ENCODE peak calls at places on chromosomes 1 and 21, in six cellular contexts. B is WTC11, L is GM23338, F is K562, R is H1, W is HepG2. X is an unnamed sample.

GRCh38 chr1:170886460-170886859 is 48.9 kb upstream of the MROH9 start:
- DNase-seq in B (no peak), L (no peak), F (no peak), R (no peak), W (no peak), X (no peak)

GRCh38 chr1:36446261-36446660 is 4.0 kb downstream of the OSCP1 start:
- DNase-seq in B (peak; percentile 62), L (peak; percentile 86), F (peak; percentile 65), R (peak; percentile 63), W (peak; percentile 34), X (no peak)

GRCh38 chr1:3945222-3945621 is 45.1 kb upstream of the C1orf174 start:
- DNase-seq in B (no peak), L (no peak), F (no peak), R (no peak), W (no peak), X (no peak)

GRCh38 chr1:32890516-32891240 is 4.4 kb downstream of the HPCA start:
- DNase-seq in B (no peak), L (no peak), F (no peak), R (no peak), W (no peak), X (no peak)

GRCh38 chr1:66769512-66770229 is 17.4 kb downstream of the DYNLT5 start:
- DNase-seq in B (no peak), L (no peak), F (no peak), R (no peak), W (no peak), X (no peak)

GRCh38 chr21:35697321-35697808 is 363.0 kb downstream of the SETD4 start:
- DNase-seq in B (no peak), L (no peak), F (no peak), R (no peak), W (no peak), X (no peak)

GRCh38 chr1:221418346-221418745 is 323.5 kb downstream of the DUSP10 start:
- DNase-seq in B (no peak), L (no peak), F (no peak), R (no peak), W (no peak), X (no peak)

GRCh38 chr1:40802078-40803075 is 18.8 kb downstream of the KCNQ4 start:
- DNase-seq in B (peak; percentile 92), L (peak; percentile 97), F (peak; percentile 100), R (peak; percentile 92), W (peak; percentile 36), X (no peak)

GRCh38 chr1:80779278-80779677 is 1021.5 kb upstream of the ADGRL2 start:
- DNase-seq in B (peak; percentile 22), L (peak; percentile 29), F (no peak), R (no peak), W (no peak), X (no peak)

GRCh38 chr1:23798662-23799142 is 1.9 kb downstream of the GALE start:
- DNase-seq in B (peak; percentile 53), L (peak; percentile 67), F (peak; percentile 43), R (no peak), W (no peak), X (no peak)

GRCh38 chr1:212692774-212693644 is 6.6 kb downstream of the BATF3 start:
- DNase-seq in B (no peak), L (peak; percentile 44), F (no peak), R (no peak), W (no peak), X (no peak)

GRCh38 chr1:210344706-210345105 is 16.0 kb downstream of the HHAT start:
- DNase-seq in B (no peak), L (no peak), F (no peak), R (no peak), W (no peak), X (no peak)

GRCh38 chr1:230696722-230697432 is 17.0 kb downstream of the AGT start:
- DNase-seq in B (no peak), L (no peak), F (no peak), R (no peak), W (no peak), X (no peak)

GRCh38 chr1:201506573-201507567 is at the start of gene CSRP1:
- DNase-seq in B (peak; percentile 49), L (peak; percentile 52), F (peak; percentile 93), R (no peak), W (no peak), X (peak; percentile 39)

GRCh38 chr1:23343246-23344110 is 606 bp downstream of the HNRNPR start:
- DNase-seq in B (peak; percentile 60), L (peak; percentile 57), F (no peak), R (no peak), W (peak; percentile 25), X (no peak)

GRCh38 chr1:116218922-116219321 is 107.7 kb downstream of the MAB21L3 start:
- DNase-seq in B (no peak), L (no peak), F (no peak), R (no peak), W (peak; percentile 14), X (no peak)

GRCh38 chr1:37038703-37039093 is 4.4 kb upstream of the GRIK3 start:
- DNase-seq in B (no peak), L (no peak), F (no peak), R (no peak), W (no peak), X (no peak)

GRCh38 chr1:109997204-109997866 is 12.8 kb downstream of the AHCYL1 start:
- DNase-seq in B (no peak), L (no peak), F (no peak), R (no peak), W (no peak), X (no peak)

GRCh38 chr1:226954337-226954736 is 14.2 kb downstream of the COQ8A start:
- DNase-seq in B (no peak), L (no peak), F (no peak), R (no peak), W (no peak), X (no peak)

GRCh38 chr1:15833069-15833679 is 14.3 kb upstream of the SPEN start:
- DNase-seq in B (no peak), L (peak; percentile 35), F (no peak), R (no peak), W (no peak), X (no peak)
- TF ChIP-seq CREB1 in B (no peak), L (no peak), F (no peak), R (no peak), W (no peak), X (no peak)

GRCh38 chr1:31483012-31483946 is 70.3 kb downstream of the SERINC2 start:
- DNase-seq in B (no peak), L (no peak), F (no peak), R (no peak), W (no peak), X (peak; percentile 58)
- TF ChIP-seq CREB1 in B (no peak), L (no peak), F (no peak), R (no peak), W (peak; percentile 33), X (peak; percentile 61)

DNA sequence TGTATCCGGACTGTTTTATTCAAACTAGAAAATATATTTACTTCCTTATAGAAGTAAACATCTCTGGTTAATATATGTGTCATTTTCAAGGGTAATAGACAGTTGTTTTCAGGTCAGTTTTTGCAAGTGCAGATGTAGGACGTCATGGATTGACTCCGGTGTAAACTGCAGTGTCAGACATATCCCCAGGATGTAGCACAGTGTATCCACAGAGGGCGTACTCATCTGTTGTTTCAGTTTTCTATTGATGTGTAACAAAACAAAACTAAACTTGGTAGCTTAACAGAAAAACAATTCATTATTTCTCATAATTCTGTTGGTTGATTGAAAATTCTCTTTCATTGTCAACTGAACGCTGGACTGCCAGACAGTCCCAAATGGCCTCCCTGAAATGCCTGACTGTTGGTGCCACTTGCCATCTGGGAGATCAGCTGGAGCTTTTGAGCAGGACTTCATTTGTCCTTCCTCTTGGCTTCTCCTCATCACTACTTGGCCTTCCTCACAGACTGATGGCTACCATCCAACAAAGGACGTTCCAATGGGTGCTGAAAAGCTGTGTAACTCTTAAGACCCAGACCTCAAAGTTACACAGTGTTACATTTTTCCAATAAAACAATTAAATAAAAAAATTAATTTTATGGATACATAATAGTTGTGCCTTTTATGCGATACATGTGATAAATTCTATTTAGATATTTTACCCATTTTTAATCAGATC is 181.6 kb downstream of the NCAM2 start:
- DNase-seq in B (no peak), L (no peak), F (peak; percentile 23), R (no peak), W (no peak), X (no peak)
- TF ChIP-seq CREB1 in B (no peak), L (no peak), F (peak; percentile 18), R (no peak), W (no peak), X (no peak)

GRCh38 chr21:42460391-42461184 is 35.4 kb downstream of the RSPH1 start:
- DNase-seq in B (no peak), L (peak; percentile 49), F (no peak), R (no peak), W (no peak), X (peak; percentile 83)
- TF ChIP-seq CREB1 in B (no peak), L (no peak), F (no peak), R (no peak), W (no peak), X (no peak)

GRCh38 chr1:11059990-11060948 is at the start of gene SRM:
- DNase-seq in B (peak; percentile 93), L (peak; percentile 91), F (peak; percentile 96), R (peak; percentile 90), W (peak; percentile 76), X (peak; percentile 40)

GRCh38 chr1:11057477-11057876 is 2.3 kb downstream of the SRM start:
- DNase-seq in B (no peak), L (no peak), F (no peak), R (no peak), W (no peak), X (no peak)

GRCh38 chr1:11058595-11059165 is 1.1 kb downstream of the SRM start:
- DNase-seq in B (no peak), L (no peak), F (no peak), R (no peak), W (no peak), X (no peak)

GRCh38 chr1:11058026-11058425 is 1.8 kb downstream of the SRM start:
- DNase-seq in B (no peak), L (no peak), F (no peak), R (no peak), W (no peak), X (no peak)

GRCh38 chr1:11059166-11059989 is 440 bp downstream of the SRM start:
- DNase-seq in B (no peak), L (peak; percentile 52), F (peak; percentile 85), R (peak; percentile 68), W (no peak), X (no peak)
- TF ChIP-seq CREB1 in B (no peak), L (peak; percentile 13), F (no peak), R (no peak), W (no peak), X (no peak)